ENCODE peak calls at places on chromosome 21, in eight cellular contexts. B, J, L, U, H, D, M and I are unnamed samples.

GRCh38 chr21:25557170-25557569 is 50.1 kb downstream of the MRPL39 start:
- DNase-seq in B (no peak), J (no peak), L (no peak), U (no peak), H (no peak), D (no peak), M (no peak), I (no peak)

GRCh38 chr21:32508558-32508957 is 76.8 kb downstream of the TCP10L start:
- DNase-seq in B (no peak), J (no peak), L (no peak), U (no peak), H (no peak), D (no peak), M (no peak), I (no peak)

GRCh38 chr21:28789571-28789970 is 203.1 kb downstream of the LTN1 start:
- DNase-seq in B (no peak), J (no peak), L (no peak), U (no peak), H (no peak), D (no peak), M (no peak), I (no peak)

GRCh38 chr21:43929217-43929971 is 64.4 kb downstream of the AGPAT3 start:
- DNase-seq in B (peak; percentile 70), J (no peak), L (no peak), U (peak; percentile 93), H (no peak), D (no peak), M (peak; percentile 78), I (peak; percentile 71)

GRCh38 chr21:23624281-23624680 is 1983.0 kb downstream of the MRPL39 start:
- DNase-seq in B (no peak), J (no peak), L (no peak), U (no peak), H (no peak), D (no peak), M (no peak), I (no peak)

GRCh38 chr21:32325706-32326105 is 27.1 kb downstream of the MRAP start:
- DNase-seq in B (peak; percentile 74), J (no peak), L (no peak), U (no peak), H (no peak), D (no peak), M (peak; percentile 19), I (no peak)

GRCh38 chr21:31201548-31201947 is 142.5 kb downstream of the TIAM1 start:
- DNase-seq in B (peak; percentile 22), J (peak; percentile 29), L (no peak), U (peak; percentile 52), H (no peak), D (peak; percentile 52), M (no peak), I (peak; percentile 34)

GRCh38 chr21:39218082-39218409 is 34.8 kb upstream of the PSMG1 start:
- DNase-seq in B (no peak), J (no peak), L (no peak), U (no peak), H (no peak), D (no peak), M (no peak), I (no peak)

GRCh38 chr21:38787461-38788274 is 18.1 kb upstream of the ETS2 start:
- DNase-seq in B (peak; percentile 75), J (no peak), L (peak; percentile 90), U (no peak), H (no peak), D (peak; percentile 94), M (peak; percentile 74), I (peak; percentile 55)

GRCh38 chr21:39822042-39822441 is 45.2 kb upstream of the PCP4 start:
- DNase-seq in B (no peak), J (no peak), L (no peak), U (no peak), H (no peak), D (no peak), M (no peak), I (no peak)

GRCh38 chr21:45543710-45544448 is 1.6 kb upstream of the SLC19A1 start:
- DNase-seq in B (peak; percentile 4), J (peak; percentile 20), L (no peak), U (no peak), H (no peak), D (peak; percentile 1), M (peak; percentile 52), I (no peak)

GRCh38 chr21:29245104-29245643 is 53.5 kb upstream of the BACH1 start:
- DNase-seq in B (no peak), J (no peak), L (no peak), U (no peak), H (no peak), D (no peak), M (no peak), I (no peak)

GRCh38 chr21:26389971-26390641 is 183.0 kb downstream of the CYYR1 start:
- DNase-seq in B (no peak), J (no peak), L (peak; percentile 75), U (no peak), H (no peak), D (no peak), M (no peak), I (no peak)

GRCh38 chr21:8991088-8991907 is 1530.1 kb upstream of the TPTE start:
- DNase-seq in B (no peak), J (no peak), L (peak; percentile 95), U (no peak), H (no peak), D (no peak), M (no peak), I (no peak)

GRCh38 chr21:45253633-45254556 is 33.8 kb downstream of the POFUT2 start:
- DNase-seq in B (no peak), J (no peak), L (no peak), U (no peak), H (no peak), D (no peak), M (no peak), I (no peak)

GRCh38 chr21:43196789-43197188 is 28.0 kb downstream of the CRYAA start:
- DNase-seq in B (peak; percentile 66), J (no peak), L (no peak), U (no peak), H (no peak), D (peak; percentile 66), M (peak; percentile 34), I (peak; percentile 15)

GRCh38 chr21:36113647-36114428 is 21.0 kb upstream of the CBR3 start:
- DNase-seq in B (no peak), J (no peak), L (peak; percentile 61), U (no peak), H (no peak), D (peak; percentile 30), M (peak; percentile 91), I (no peak)
- H3K4me3 ChIP-seq in B (no peak overlapping the region), J (no peak overlapping the region), L (peak overlapping the region; percentile 51), U (no peak overlapping the region), H (peak overlapping the region; percentile 4), D (no peak overlapping the region), M (peak overlapping the region; percentile 49), I (no peak overlapping the region)

GRCh38 chr21:41953831-41954653 is at the start of gene C2CD2:
- DNase-seq in B (peak; percentile 73), J (peak; percentile 72), L (peak; percentile 64), U (peak; percentile 82), H (no peak), D (peak; percentile 67), M (peak; percentile 82), I (peak; percentile 84)
- TF ChIP-seq POLR2A in B (peak; percentile 75), J (no peak), L (peak; percentile 35), U (no peak), H (no peak), D (peak; percentile 5), M (peak; percentile 70), I (peak; percentile 85)

DNA sequence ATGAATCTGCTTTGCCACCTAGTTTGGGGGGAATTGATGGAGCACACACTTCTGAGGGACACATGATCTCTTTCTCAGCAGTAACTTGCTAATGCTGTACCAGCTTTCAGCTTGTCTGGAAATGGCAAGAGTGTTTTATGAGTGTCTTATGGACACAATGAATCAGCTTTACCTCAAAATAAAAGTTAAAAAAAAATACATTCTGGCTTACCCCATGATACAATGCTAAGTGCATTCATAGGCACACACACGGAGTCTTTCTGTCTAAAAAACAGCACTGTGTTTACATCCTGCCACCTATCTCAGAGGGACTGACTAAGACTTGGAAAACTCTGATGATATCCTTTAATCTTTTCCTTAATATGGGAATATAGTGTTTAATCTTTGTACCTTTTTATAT is 455.5 kb upstream of the ADAMTS5 start:
- DNase-seq in B (no peak), J (no peak), L (no peak), U (no peak), H (no peak), D (no peak), M (no peak), I (no peak)
- H3K27ac ChIP-seq in B (no peak overlapping the region), J (no peak overlapping the region), L (no peak overlapping the region), U (peak overlapping the region; percentile 24), H (peak overlapping the region; percentile 66), D (no peak overlapping the region), M (no peak overlapping the region), I (no peak overlapping the region)

DNA sequence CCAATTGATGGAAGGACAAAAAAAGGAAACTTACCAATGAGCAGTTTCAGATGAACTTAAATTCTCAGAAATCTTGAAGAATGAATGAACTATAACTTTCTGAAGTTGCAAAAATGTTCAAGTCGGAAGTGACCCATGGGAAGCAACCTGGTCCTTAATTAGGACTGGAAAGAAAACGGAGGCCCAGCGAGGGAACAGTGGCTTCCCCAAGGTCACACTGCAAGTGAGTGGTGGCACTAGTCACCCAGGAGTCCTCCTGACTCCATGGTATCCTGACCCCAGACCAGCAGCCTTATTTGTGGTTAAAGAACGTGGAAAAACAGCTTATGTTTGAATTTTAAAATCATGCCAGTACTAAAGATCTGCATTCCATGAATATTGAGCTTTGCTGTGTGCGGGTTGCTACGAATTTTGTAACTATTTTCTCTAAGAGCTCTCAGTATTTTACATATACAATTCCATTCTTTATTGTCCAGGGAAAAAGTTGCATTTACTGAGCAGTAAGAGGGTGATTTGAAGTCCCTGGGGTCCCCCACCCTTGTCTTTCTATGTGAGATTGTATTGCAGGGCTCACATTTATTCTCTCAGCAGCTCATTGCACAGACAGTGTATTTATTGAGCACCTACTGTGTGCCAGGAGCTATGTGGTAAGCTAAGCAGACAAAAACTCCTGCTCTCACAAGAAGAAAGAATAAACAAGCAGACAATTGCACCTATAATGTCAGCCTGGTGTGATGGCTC is 61.5 kb upstream of the ATP5PO start:
- DNase-seq in B (no peak), J (no peak), L (no peak), U (no peak), H (no peak), D (no peak), M (no peak), I (no peak)
- H3K4me3 ChIP-seq in B (no peak overlapping the region), J (no peak overlapping the region), L (no peak overlapping the region), U (no peak overlapping the region), H (no peak overlapping the region), D (no peak overlapping the region), M (no peak overlapping the region), I (no peak overlapping the region)

DNA sequence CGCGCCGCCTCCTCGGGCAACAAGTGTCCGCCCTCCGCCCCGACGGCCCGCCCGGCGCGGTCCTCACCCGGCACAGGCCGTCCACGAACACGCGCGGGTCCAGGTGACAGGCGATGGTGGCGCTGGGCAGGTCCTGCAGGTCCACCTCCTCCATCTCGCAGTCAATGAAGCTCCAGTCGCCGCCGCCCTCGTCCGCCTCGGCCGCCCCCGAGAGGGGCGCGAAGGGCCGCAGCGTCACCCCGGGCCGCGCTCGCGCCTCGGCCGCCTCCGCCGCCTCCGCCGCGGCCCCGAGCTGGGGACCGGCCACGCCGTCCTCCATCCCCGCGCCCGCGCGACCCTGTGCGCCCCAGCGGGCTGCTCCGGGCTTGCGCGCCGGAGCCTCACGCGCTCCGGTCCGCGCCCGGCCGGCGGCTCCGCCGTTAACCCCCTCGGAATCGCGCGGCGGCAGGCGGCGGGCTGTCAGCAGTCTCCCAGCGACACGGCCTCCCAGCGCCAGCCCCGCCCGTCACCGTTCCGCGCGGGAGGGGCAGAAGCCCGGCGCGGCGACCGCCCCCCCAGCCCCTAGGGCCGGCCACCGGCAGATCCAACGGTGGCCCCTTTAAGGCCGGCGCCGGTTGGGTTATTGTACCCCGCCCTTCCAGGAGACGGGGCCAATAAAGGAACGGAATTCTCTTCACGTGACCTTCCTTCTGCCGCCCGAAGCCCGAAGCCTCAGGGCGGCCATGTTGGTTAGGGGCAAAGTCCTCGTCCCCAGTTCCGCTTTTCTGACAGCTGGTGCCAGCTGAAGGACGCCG is at the start of gene RCAN1:
- DNase-seq in B (peak; percentile 91), J (peak; percentile 88), L (peak; percentile 87), U (peak; percentile 95), H (peak; percentile 44), D (peak; percentile 93), M (peak; percentile 95), I (peak; percentile 91)
- TF ChIP-seq POLR2A in B (peak; percentile 42), J (no peak), L (no peak), U (no peak), H (no peak), D (no peak), M (peak; percentile 57), I (peak; percentile 19)